ENCODE peak calls at places on chromosomes 7 and 10, in seven cellular contexts. One of them, this sample, is unnamed.

GRCh38 chr7:68186072-68186471 is 1189.4 kb downstream of the TYW1 start:
- DNase-seq in activated naive CD4-positive, alpha-beta T cell treated with anti-CD3 and anti-CD28 coated beads, Interleukin-2, amount 50 U/mL, for 72 hours: no peak
- DNase-seq in lower lobe of right lung: no peak
- DNase-seq in MG63: no peak
- DNase-seq in effector CD4-positive, alpha-beta T cell: no peak
- DNase-seq in right lobe of liver: no peak
- DNase-seq in progenitor cell of endocrine pancreas: no peak
- DNase-seq in this sample: no peak

GRCh38 chr10:17684537-17684936 is 40.6 kb downstream of the STAM start:
- DNase-seq in activated naive CD4-positive, alpha-beta T cell treated with anti-CD3 and anti-CD28 coated beads, Interleukin-2, amount 50 U/mL, for 72 hours: no peak
- DNase-seq in lower lobe of right lung: no peak
- DNase-seq in MG63: no peak
- DNase-seq in effector CD4-positive, alpha-beta T cell: no peak
- DNase-seq in right lobe of liver: no peak
- DNase-seq in progenitor cell of endocrine pancreas: no peak
- DNase-seq in this sample: no peak

GRCh38 chr7:36129048-36129534 is 24.0 kb upstream of the EEPD1 start:
- DNase-seq in activated naive CD4-positive, alpha-beta T cell treated with anti-CD3 and anti-CD28 coated beads, Interleukin-2, amount 50 U/mL, for 72 hours: no peak
- DNase-seq in lower lobe of right lung: no peak
- DNase-seq in MG63: no peak
- DNase-seq in effector CD4-positive, alpha-beta T cell: no peak
- DNase-seq in right lobe of liver: no peak
- DNase-seq in progenitor cell of endocrine pancreas: no peak
- DNase-seq in this sample: no peak

GRCh38 chr10:30883116-30883515 is 148.5 kb downstream of the ZNF438 start:
- DNase-seq in activated naive CD4-positive, alpha-beta T cell treated with anti-CD3 and anti-CD28 coated beads, Interleukin-2, amount 50 U/mL, for 72 hours: no peak
- DNase-seq in lower lobe of right lung: no peak
- DNase-seq in MG63: no peak
- DNase-seq in effector CD4-positive, alpha-beta T cell: no peak
- DNase-seq in right lobe of liver: no peak
- DNase-seq in progenitor cell of endocrine pancreas: no peak
- DNase-seq in this sample: no peak

GRCh38 chr7:47253650-47254080 is 328.2 kb downstream of the TNS3 start:
- DNase-seq in activated naive CD4-positive, alpha-beta T cell treated with anti-CD3 and anti-CD28 coated beads, Interleukin-2, amount 50 U/mL, for 72 hours: no peak
- DNase-seq in lower lobe of right lung: no peak
- DNase-seq in MG63: peak
- DNase-seq in effector CD4-positive, alpha-beta T cell: no peak
- DNase-seq in right lobe of liver: no peak
- DNase-seq in progenitor cell of endocrine pancreas: no peak
- DNase-seq in this sample: peak

GRCh38 chr10:4623757-4624420 is 202.1 kb upstream of the AKR1E2 start:
- DNase-seq in activated naive CD4-positive, alpha-beta T cell treated with anti-CD3 and anti-CD28 coated beads, Interleukin-2, amount 50 U/mL, for 72 hours: no peak
- DNase-seq in lower lobe of right lung: no peak
- DNase-seq in MG63: no peak
- DNase-seq in effector CD4-positive, alpha-beta T cell: no peak
- DNase-seq in right lobe of liver: no peak
- DNase-seq in progenitor cell of endocrine pancreas: no peak
- DNase-seq in this sample: no peak

GRCh38 chr7:127154958-127155357 is 97.8 kb downstream of the GRM8 start:
- DNase-seq in activated naive CD4-positive, alpha-beta T cell treated with anti-CD3 and anti-CD28 coated beads, Interleukin-2, amount 50 U/mL, for 72 hours: no peak
- DNase-seq in lower lobe of right lung: no peak
- DNase-seq in MG63: no peak
- DNase-seq in effector CD4-positive, alpha-beta T cell: no peak
- DNase-seq in right lobe of liver: no peak
- DNase-seq in progenitor cell of endocrine pancreas: no peak
- DNase-seq in this sample: no peak

GRCh38 chr10:126972622-126973414 is 67.6 kb downstream of the DOCK1 start:
- DNase-seq in activated naive CD4-positive, alpha-beta T cell treated with anti-CD3 and anti-CD28 coated beads, Interleukin-2, amount 50 U/mL, for 72 hours: no peak
- DNase-seq in lower lobe of right lung: no peak
- DNase-seq in MG63: peak
- DNase-seq in effector CD4-positive, alpha-beta T cell: no peak
- DNase-seq in right lobe of liver: no peak
- DNase-seq in progenitor cell of endocrine pancreas: no peak
- DNase-seq in this sample: no peak

GRCh38 chr10:29981510-29981909 is 77.9 kb downstream of the JCAD start:
- DNase-seq in activated naive CD4-positive, alpha-beta T cell treated with anti-CD3 and anti-CD28 coated beads, Interleukin-2, amount 50 U/mL, for 72 hours: no peak
- DNase-seq in lower lobe of right lung: no peak
- DNase-seq in MG63: no peak
- DNase-seq in effector CD4-positive, alpha-beta T cell: no peak
- DNase-seq in right lobe of liver: no peak
- DNase-seq in progenitor cell of endocrine pancreas: no peak
- DNase-seq in this sample: no peak

GRCh38 chr7:149218469-149219420 is 20.7 kb upstream of the ZNF212 start:
- DNase-seq in activated naive CD4-positive, alpha-beta T cell treated with anti-CD3 and anti-CD28 coated beads, Interleukin-2, amount 50 U/mL, for 72 hours: no peak
- DNase-seq in lower lobe of right lung: no peak
- DNase-seq in MG63: no peak
- DNase-seq in effector CD4-positive, alpha-beta T cell: no peak
- DNase-seq in right lobe of liver: no peak
- DNase-seq in progenitor cell of endocrine pancreas: no peak
- DNase-seq in this sample: peak

GRCh38 chr7:37832194-37832593 is 16.2 kb upstream of the NME8 start:
- DNase-seq in activated naive CD4-positive, alpha-beta T cell treated with anti-CD3 and anti-CD28 coated beads, Interleukin-2, amount 50 U/mL, for 72 hours: no peak
- DNase-seq in lower lobe of right lung: peak
- DNase-seq in MG63: peak
- DNase-seq in effector CD4-positive, alpha-beta T cell: no peak
- DNase-seq in right lobe of liver: peak
- DNase-seq in progenitor cell of endocrine pancreas: no peak
- DNase-seq in this sample: peak

GRCh38 chr10:72086466-72087391 is 1.6 kb downstream of the SPOCK2 start:
- DNase-seq in activated naive CD4-positive, alpha-beta T cell treated with anti-CD3 and anti-CD28 coated beads, Interleukin-2, amount 50 U/mL, for 72 hours: peak
- DNase-seq in lower lobe of right lung: peak
- DNase-seq in MG63: peak
- DNase-seq in effector CD4-positive, alpha-beta T cell: peak
- DNase-seq in right lobe of liver: no peak
- DNase-seq in progenitor cell of endocrine pancreas: no peak
- DNase-seq in this sample: peak

GRCh38 chr10:2925631-2926030 is 141.7 kb upstream of the PFKP start:
- DNase-seq in activated naive CD4-positive, alpha-beta T cell treated with anti-CD3 and anti-CD28 coated beads, Interleukin-2, amount 50 U/mL, for 72 hours: no peak
- DNase-seq in lower lobe of right lung: peak
- DNase-seq in MG63: peak
- DNase-seq in effector CD4-positive, alpha-beta T cell: no peak
- DNase-seq in right lobe of liver: no peak
- DNase-seq in progenitor cell of endocrine pancreas: no peak
- DNase-seq in this sample: no peak

GRCh38 chr7:17289074-17289665 is 9.3 kb upstream of the AHR start:
- DNase-seq in activated naive CD4-positive, alpha-beta T cell treated with anti-CD3 and anti-CD28 coated beads, Interleukin-2, amount 50 U/mL, for 72 hours: no peak
- DNase-seq in lower lobe of right lung: no peak
- DNase-seq in MG63: no peak
- DNase-seq in effector CD4-positive, alpha-beta T cell: no peak
- DNase-seq in right lobe of liver: peak
- DNase-seq in progenitor cell of endocrine pancreas: no peak
- DNase-seq in this sample: no peak

GRCh38 chr7:142889825-142890224 is 4.3 kb upstream of the TRPV6 start:
- DNase-seq in activated naive CD4-positive, alpha-beta T cell treated with anti-CD3 and anti-CD28 coated beads, Interleukin-2, amount 50 U/mL, for 72 hours: no peak
- DNase-seq in lower lobe of right lung: no peak
- DNase-seq in MG63: peak
- DNase-seq in effector CD4-positive, alpha-beta T cell: no peak
- DNase-seq in right lobe of liver: peak
- DNase-seq in progenitor cell of endocrine pancreas: no peak
- DNase-seq in this sample: no peak

GRCh38 chr7:141302617-141303016 is 228.8 kb downstream of the TMEM178B start:
- DNase-seq in activated naive CD4-positive, alpha-beta T cell treated with anti-CD3 and anti-CD28 coated beads, Interleukin-2, amount 50 U/mL, for 72 hours: no peak
- DNase-seq in lower lobe of right lung: no peak
- DNase-seq in MG63: no peak
- DNase-seq in effector CD4-positive, alpha-beta T cell: no peak
- DNase-seq in right lobe of liver: no peak
- DNase-seq in progenitor cell of endocrine pancreas: no peak
- DNase-seq in this sample: no peak

GRCh38 chr7:122764020-122764419 is 61.3 kb upstream of the RNF148 start:
- DNase-seq in activated naive CD4-positive, alpha-beta T cell treated with anti-CD3 and anti-CD28 coated beads, Interleukin-2, amount 50 U/mL, for 72 hours: no peak
- DNase-seq in lower lobe of right lung: no peak
- DNase-seq in MG63: no peak
- DNase-seq in effector CD4-positive, alpha-beta T cell: no peak
- DNase-seq in right lobe of liver: no peak
- DNase-seq in progenitor cell of endocrine pancreas: no peak
- DNase-seq in this sample: no peak

GRCh38 chr7:142438235-142438922 is 180.5 kb upstream of the PRSS58 start:
- DNase-seq in activated naive CD4-positive, alpha-beta T cell treated with anti-CD3 and anti-CD28 coated beads, Interleukin-2, amount 50 U/mL, for 72 hours: peak
- DNase-seq in lower lobe of right lung: no peak
- DNase-seq in MG63: no peak
- DNase-seq in effector CD4-positive, alpha-beta T cell: peak
- DNase-seq in right lobe of liver: no peak
- DNase-seq in progenitor cell of endocrine pancreas: no peak
- DNase-seq in this sample: peak

GRCh38 chr7:135707570-135707966 is 20.4 kb downstream of the SLC13A4 start:
- DNase-seq in activated naive CD4-positive, alpha-beta T cell treated with anti-CD3 and anti-CD28 coated beads, Interleukin-2, amount 50 U/mL, for 72 hours: no peak
- DNase-seq in lower lobe of right lung: no peak
- DNase-seq in MG63: no peak
- DNase-seq in effector CD4-positive, alpha-beta T cell: no peak
- DNase-seq in right lobe of liver: no peak
- DNase-seq in progenitor cell of endocrine pancreas: no peak
- DNase-seq in this sample: no peak

GRCh38 chr7:157273208-157274202 is 63.3 kb upstream of the DNAJB6 start:
- DNase-seq in activated naive CD4-positive, alpha-beta T cell treated with anti-CD3 and anti-CD28 coated beads, Interleukin-2, amount 50 U/mL, for 72 hours: peak
- DNase-seq in lower lobe of right lung: peak
- DNase-seq in MG63: peak
- DNase-seq in effector CD4-positive, alpha-beta T cell: peak
- DNase-seq in right lobe of liver: peak
- DNase-seq in progenitor cell of endocrine pancreas: peak
- DNase-seq in this sample: peak

GRCh38 chr7:75623390-75624133 is 115.2 kb downstream of the HIP1 start:
- DNase-seq in activated naive CD4-positive, alpha-beta T cell treated with anti-CD3 and anti-CD28 coated beads, Interleukin-2, amount 50 U/mL, for 72 hours: no peak
- DNase-seq in lower lobe of right lung: peak
- DNase-seq in MG63: peak
- DNase-seq in effector CD4-positive, alpha-beta T cell: no peak
- DNase-seq in right lobe of liver: no peak
- DNase-seq in progenitor cell of endocrine pancreas: no peak
- DNase-seq in this sample: no peak

GRCh38 chr10:26437637-26438461 is at the start of gene APBB1IP:
- DNase-seq in activated naive CD4-positive, alpha-beta T cell treated with anti-CD3 and anti-CD28 coated beads, Interleukin-2, amount 50 U/mL, for 72 hours: peak
- DNase-seq in lower lobe of right lung: peak
- DNase-seq in MG63: no peak
- DNase-seq in effector CD4-positive, alpha-beta T cell: peak
- DNase-seq in right lobe of liver: peak
- DNase-seq in progenitor cell of endocrine pancreas: no peak
- DNase-seq in this sample: peak

GRCh38 chr10:4671451-4672145 is 154.4 kb upstream of the AKR1E2 start:
- DNase-seq in activated naive CD4-positive, alpha-beta T cell treated with anti-CD3 and anti-CD28 coated beads, Interleukin-2, amount 50 U/mL, for 72 hours: no peak
- DNase-seq in lower lobe of right lung: no peak
- DNase-seq in MG63: peak
- DNase-seq in effector CD4-positive, alpha-beta T cell: no peak
- DNase-seq in right lobe of liver: no peak
- DNase-seq in progenitor cell of endocrine pancreas: no peak
- DNase-seq in this sample: no peak

GRCh38 chr10:131921191-131921590 is 20.4 kb downstream of the PPP2R2D start:
- DNase-seq in activated naive CD4-positive, alpha-beta T cell treated with anti-CD3 and anti-CD28 coated beads, Interleukin-2, amount 50 U/mL, for 72 hours: no peak
- DNase-seq in lower lobe of right lung: no peak
- DNase-seq in MG63: no peak
- DNase-seq in effector CD4-positive, alpha-beta T cell: no peak
- DNase-seq in right lobe of liver: peak
- DNase-seq in progenitor cell of endocrine pancreas: no peak
- DNase-seq in this sample: no peak

GRCh38 chr10:24299587-24300258 is 90.8 kb downstream of the KIAA1217 start:
- DNase-seq in activated naive CD4-positive, alpha-beta T cell treated with anti-CD3 and anti-CD28 coated beads, Interleukin-2, amount 50 U/mL, for 72 hours: no peak
- DNase-seq in lower lobe of right lung: no peak
- DNase-seq in MG63: no peak
- DNase-seq in effector CD4-positive, alpha-beta T cell: no peak
- DNase-seq in right lobe of liver: no peak
- DNase-seq in progenitor cell of endocrine pancreas: no peak
- DNase-seq in this sample: no peak

GRCh38 chr7:120941064-120941463 is 9.5 kb upstream of the ING3 start:
- DNase-seq in activated naive CD4-positive, alpha-beta T cell treated with anti-CD3 and anti-CD28 coated beads, Interleukin-2, amount 50 U/mL, for 72 hours: no peak
- DNase-seq in lower lobe of right lung: no peak
- DNase-seq in MG63: no peak
- DNase-seq in effector CD4-positive, alpha-beta T cell: no peak
- DNase-seq in right lobe of liver: no peak
- DNase-seq in progenitor cell of endocrine pancreas: no peak
- DNase-seq in this sample: no peak

GRCh38 chr7:149817836-149818535 is 20.2 kb upstream of the ZNF862 start:
- DNase-seq in activated naive CD4-positive, alpha-beta T cell treated with anti-CD3 and anti-CD28 coated beads, Interleukin-2, amount 50 U/mL, for 72 hours: no peak
- DNase-seq in lower lobe of right lung: peak
- DNase-seq in MG63: no peak
- DNase-seq in effector CD4-positive, alpha-beta T cell: no peak
- DNase-seq in right lobe of liver: no peak
- DNase-seq in progenitor cell of endocrine pancreas: no peak
- DNase-seq in this sample: no peak